ENCODE peak calls at places on chromosomes 11 and 22, in four cellular contexts. S, K, A and X are unnamed samples.

GRCh38 chr11:133361689-133361994 is 170.7 kb downstream of the OPCML start:
- DNase-seq in S (no peak), K (no peak), A (no peak), X (no peak)

GRCh38 chr22:33842421-33843094 is 77.7 kb downstream of the LARGE1 start:
- DNase-seq in S (no peak), A (no peak), K (no peak), X (no peak)

GRCh38 chr11:107276057-107276456 is 181.6 kb downstream of the CWF19L2 start:
- DNase-seq in K (no peak), S (no peak), A (no peak), X (no peak)

GRCh38 chr22:26143801-26144325 is 25.4 kb upstream of the SEZ6L start:
- DNase-seq in A (no peak), K (no peak), S (no peak), X (no peak)

GRCh38 chr22:44067901-44068300 is 43.8 kb downstream of the PARVB start:
- DNase-seq in K (no peak), A (no peak), S (peak), X (no peak)

GRCh38 chr11:115503083-115503885 is 931 bp downstream of the CADM1 start:
- DNase-seq in A (peak), K (peak), S (peak), X (peak)

GRCh38 chr11:2358754-2359444 is 18.2 kb upstream of the CD81 start:
- DNase-seq in S (no peak), K (no peak), A (no peak), X (no peak)

GRCh38 chr11:31509017-31509411 is 408 bp downstream of the IMMP1L start:
- DNase-seq in A (no peak), S (no peak), K (peak), X (peak)

GRCh38 chr11:79413258-79413657 is 27.6 kb downstream of the TENM4 start:
- DNase-seq in A (peak), K (no peak), S (no peak), X (no peak)

GRCh38 chr22:30863161-30863833 is 105.3 kb downstream of the MORC2 start:
- DNase-seq in K (no peak), S (no peak), A (peak), X (no peak)

GRCh38 chr22:38443675-38444521 is 11.1 kb downstream of the KCNJ4 start:
- DNase-seq in A (no peak), S (no peak), K (no peak), X (no peak)

GRCh38 chr22:38444783-38445182 is 10.2 kb downstream of the KCNJ4 start:
- DNase-seq in K (no peak), A (no peak), S (no peak), X (no peak)

GRCh38 chr22:38448945-38449745 is 5.9 kb downstream of the KCNJ4 start:
- DNase-seq in S (no peak), A (no peak), K (no peak), X (no peak)

GRCh38 chr22:38442967-38443674 is 11.9 kb downstream of the KCNJ4 start:
- DNase-seq in A (no peak), S (no peak), K (no peak), X (no peak)

DNA sequence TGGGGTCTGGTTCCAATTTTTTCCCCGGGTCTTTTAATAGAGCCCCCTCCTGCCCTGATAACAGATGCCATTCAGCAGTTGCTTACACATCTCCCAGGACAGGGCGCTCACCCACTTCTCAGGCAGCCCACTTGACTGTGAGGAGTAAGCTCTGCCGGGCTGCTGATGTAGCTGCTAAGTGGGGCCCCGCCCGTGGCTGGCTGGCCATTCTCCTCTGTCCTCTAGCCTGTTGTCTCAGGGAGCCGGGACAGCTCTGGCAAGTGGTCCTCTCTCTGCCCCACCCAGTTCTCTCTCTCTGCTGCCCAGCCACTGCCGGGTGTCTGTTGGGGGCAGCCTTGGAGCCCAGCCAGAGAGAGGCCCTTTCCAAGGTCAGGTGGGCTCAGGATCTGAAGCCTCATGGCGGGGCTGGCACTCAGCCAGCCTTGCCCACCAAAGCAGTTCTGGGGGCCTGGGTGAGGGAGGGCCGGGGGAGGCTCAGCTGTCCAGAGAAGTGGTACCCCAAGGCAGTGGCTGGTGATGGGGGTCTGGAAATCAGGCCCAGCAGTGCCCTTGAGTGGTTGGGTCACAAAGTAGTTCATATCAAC is 8.9 kb downstream of the KCNJ4 start:
- DNase-seq in K (no peak), A (no peak), S (no peak), X (no peak)
- H3K4me2 ChIP-seq in K (no peak), A (no peak), S (no peak), X (no peak)

GRCh38 chr11:95498731-95499396 is 267.9 kb upstream of the SESN3 start:
- DNase-seq in S (no peak), K (no peak), A (no peak), X (peak)
- H3K4me2 ChIP-seq in S (no peak), K (peak), A (no peak), X (no peak)

GRCh38 chr11:98600103-98600502 is 420.6 kb upstream of the CNTN5 start:
- DNase-seq in S (no peak), A (no peak), K (no peak), X (no peak)
- H3K4me2 ChIP-seq in S (no peak), A (no peak), K (no peak), X (no peak)

DNA sequence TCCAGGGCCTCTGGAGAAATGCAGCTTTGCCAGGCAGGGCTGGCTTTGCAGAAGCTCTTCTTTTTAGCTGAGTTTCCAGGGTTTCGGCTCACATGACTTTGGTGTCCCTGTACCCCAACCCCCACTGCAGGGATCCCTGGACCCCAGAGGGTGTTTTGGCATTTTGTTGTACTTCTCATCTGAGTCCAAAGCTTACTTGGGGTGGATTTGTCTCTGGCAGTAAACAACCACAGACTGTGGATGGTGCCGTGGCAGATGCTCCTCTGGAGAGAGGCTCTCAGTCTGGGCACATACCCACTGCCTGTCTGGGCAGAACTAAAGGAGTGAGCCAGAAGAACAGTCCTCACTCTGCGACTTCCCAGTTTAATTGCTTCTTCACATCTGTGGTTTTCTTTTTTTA is 49.6 kb downstream of the COMMD9 start:
- DNase-seq in K (no peak), S (no peak), A (no peak), X (no peak)
- H3K4me2 ChIP-seq in K (no peak), S (no peak), A (no peak), X (no peak)

GRCh38 chr22:50437511-50438304 is 37.1 kb downstream of the SBF1 start:
- DNase-seq in A (no peak), K (no peak), S (no peak), X (no peak)

GRCh38 chr22:50434849-50435700 is 39.8 kb downstream of the SBF1 start:
- DNase-seq in K (no peak), S (no peak), A (no peak), X (no peak)

GRCh38 chr22:50436841-50437341 is 37.9 kb downstream of the SBF1 start:
- DNase-seq in K (no peak), A (no peak), S (no peak), X (no peak)

GRCh38 chr22:50436134-50436830 is 38.6 kb downstream of the SBF1 start:
- DNase-seq in A (no peak), K (no peak), S (no peak), X (no peak)

DNA sequence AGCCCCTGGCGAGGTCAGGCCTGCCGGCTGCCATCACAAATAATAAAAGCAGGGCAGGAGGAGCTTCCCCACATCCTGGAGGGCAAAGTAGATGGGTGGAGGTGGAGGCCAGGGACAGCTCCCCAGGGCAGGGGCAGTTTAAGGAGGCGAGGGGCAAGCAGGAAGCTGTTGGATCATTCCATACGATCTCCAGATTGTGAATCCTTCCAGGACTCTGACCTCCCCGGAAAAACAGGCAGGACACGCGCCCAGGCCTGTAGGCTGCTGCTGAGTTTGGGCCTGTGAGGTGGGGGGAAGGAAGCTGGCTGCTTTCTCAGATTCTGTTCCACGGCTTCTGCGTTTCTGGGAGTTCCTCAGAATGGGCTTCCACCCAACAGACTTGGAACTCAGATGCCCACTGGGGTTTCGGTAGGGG is 39.1 kb downstream of the SBF1 start:
- DNase-seq in S (no peak), K (no peak), A (no peak), X (no peak)
- H3K4me2 ChIP-seq in S (no peak), K (no peak), A (no peak), X (no peak)

GRCh38 chr11:66106786-66107599 is 36.9 kb downstream of the PACS1 start:
- DNase-seq in S (no peak), K (no peak), A (no peak), X (peak)

GRCh38 chr11:66100272-66101037 is 30.4 kb downstream of the PACS1 start:
- DNase-seq in K (peak), A (no peak), S (no peak), X (no peak)

GRCh38 chr11:66104057-66104638 is 34.1 kb downstream of the PACS1 start:
- DNase-seq in A (no peak), S (no peak), K (no peak), X (no peak)

DNA sequence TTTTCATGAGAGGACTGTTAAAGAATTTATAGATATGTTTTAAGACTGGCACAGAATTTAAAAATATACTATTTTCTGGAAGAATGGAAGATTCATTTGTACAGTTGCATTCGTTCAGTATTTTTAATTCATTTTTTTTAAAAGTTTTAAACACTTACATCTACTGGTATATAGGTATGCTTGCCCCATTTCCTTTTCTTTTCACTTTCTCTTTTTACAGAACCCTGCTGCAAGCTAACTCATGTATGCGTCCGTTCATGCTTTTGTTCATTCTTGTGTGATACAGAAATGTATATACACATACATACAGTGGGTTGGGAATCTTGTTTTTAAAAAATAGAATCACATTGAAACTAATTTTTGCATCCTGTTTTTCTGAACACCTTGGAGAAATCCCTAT is 31.0 kb downstream of the PACS1 start:
- DNase-seq in A (no peak), K (no peak), S (no peak), X (no peak)
- H3K4me2 ChIP-seq in A (no peak), K (peak), S (no peak), X (no peak)

GRCh38 chr11:9550209-9550628 is 23.3 kb upstream of the WEE1 start:
- DNase-seq in A (no peak), K (no peak), S (no peak), X (no peak)
- H3K4me2 ChIP-seq in A (no peak), K (no peak), S (no peak), X (no peak)

GRCh38 chr22:49930596-49931412 is 12.4 kb downstream of the CRELD2 start:
- DNase-seq in K (no peak), S (peak), A (peak), X (peak)
- H3K4me2 ChIP-seq in K (no peak), S (peak), A (no peak), X (peak)

DNA sequence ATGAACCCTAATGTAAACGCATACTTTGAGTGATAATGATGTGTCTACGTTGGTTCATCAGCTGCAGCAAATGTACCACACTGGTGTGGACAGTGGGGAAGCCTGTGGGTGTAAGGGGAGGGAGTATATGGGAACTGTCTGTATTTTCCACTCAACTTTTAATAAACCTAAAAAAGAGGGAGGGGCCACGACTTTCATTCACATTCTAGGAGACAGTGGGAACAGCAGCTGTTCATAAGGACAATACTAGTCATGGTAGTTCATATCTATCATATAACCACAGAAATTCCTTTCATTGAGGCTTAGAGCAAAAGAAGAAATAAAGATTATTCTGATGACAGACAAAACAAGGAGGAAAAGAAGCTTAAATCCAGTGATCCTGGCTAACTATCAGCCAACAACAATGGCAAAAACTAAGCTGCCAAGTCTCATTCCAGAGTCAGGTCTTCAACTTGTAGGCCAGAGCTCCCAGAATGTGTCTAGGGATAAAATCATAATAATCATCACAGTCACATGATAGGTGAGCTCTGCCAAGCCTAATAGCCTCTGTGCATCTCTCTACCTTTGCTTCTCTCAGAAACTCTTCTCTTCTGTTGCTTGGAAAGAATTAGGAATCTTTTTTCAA is 59.4 kb upstream of the CHRM4 start:
- DNase-seq in K (no peak), S (peak), A (peak), X (no peak)
- H3K4me2 ChIP-seq in K (no peak), S (no peak), A (no peak), X (no peak)